ENCODE peak calls at places on chromosomes 4 and X, in six cellular contexts. I is activated CD4-positive, alpha-beta T cell treated with anti-CD3 and anti-CD28 coated beads, Interleukin-2, amount 10 ng/mL, durations not matched to agents 7 days and 5 days; J is ascending aorta; X is mucosa of gallbladder; F is GM03348; P is memory B cell. E is an unnamed sample.
A peak's percentile ranks its signal among the peaks of the same experiment; 100 is the strongest.

GRCh38 chrX:136823175-136823574 is 42.4 kb upstream of the ARHGEF6 start:
- DNase-seq in I (no peak), J (no peak), X (no peak), F (peak; percentile 19), P (no peak), E (no peak)

GRCh38 chr4:108762559-108763225 is at the start of gene ETNPPL:
- DNase-seq in I (peak; percentile 27), J (no peak), X (no peak), F (peak; percentile 43), P (no peak), E (peak; percentile 43)

GRCh38 chr4:52643846-52644245 is 15.3 kb downstream of the USP46 start:
- DNase-seq in I (no peak), J (peak; percentile 43), X (peak; percentile 46), F (peak; percentile 27), P (no peak), E (no peak)

GRCh38 chrX:44042731-44043130 is 69.5 kb upstream of the NDP start:
- DNase-seq in I (no peak), J (no peak), X (no peak), F (no peak), P (no peak), E (no peak)

GRCh38 chrX:17706676-17707075 is 30.6 kb upstream of the SCML1 start:
- DNase-seq in I (no peak), J (no peak), X (no peak), F (peak; percentile 82), P (no peak), E (no peak)

GRCh38 chrX:119062750-119063374 is 9.9 kb upstream of the CT47C1 start:
- DNase-seq in I (no peak), J (no peak), X (no peak), F (no peak), P (no peak), E (no peak)

GRCh38 chrX:139023531-139023930 is 312.0 kb upstream of the FGF13 start:
- DNase-seq in I (no peak), J (no peak), X (no peak), F (no peak), P (no peak), E (no peak)

GRCh38 chr4:184647391-184648101 is 1.7 kb downstream of the CASP3 start:
- DNase-seq in I (no peak), J (no peak), X (no peak), F (peak; percentile 15), P (no peak), E (no peak)

GRCh38 chr4:113350576-113350975 is 301.1 kb downstream of the ANK2 start:
- DNase-seq in I (no peak), J (no peak), X (no peak), F (no peak), P (no peak), E (no peak)

GRCh38 chr4:145154573-145154972 is 25.8 kb downstream of the OTUD4 start:
- DNase-seq in I (no peak), J (no peak), X (no peak), F (peak; percentile 21), P (no peak), E (no peak)

GRCh38 chr4:143784567-143784966 is 84.1 kb upstream of the FREM3 start:
- DNase-seq in I (no peak), J (no peak), X (no peak), F (no peak), P (no peak), E (no peak)

GRCh38 chr4:76306882-76307669 is 543 bp downstream of the STBD1 start:
- DNase-seq in I (peak; percentile 21), J (no peak), X (peak; percentile 52), F (peak; percentile 85), P (no peak), E (no peak)

GRCh38 chr4:106650701-106651100 is 282.1 kb upstream of the GIMD1 start:
- DNase-seq in I (no peak), J (no peak), X (no peak), F (no peak), P (no peak), E (no peak)

GRCh38 chr4:5051210-5051691 is at the start of gene STK32B:
- DNase-seq in I (peak; percentile 38), J (no peak), X (peak; percentile 66), F (peak; percentile 90), P (no peak), E (no peak)

GRCh38 chr4:173448557-173448918 is 49.6 kb upstream of the SCRG1 start:
- DNase-seq in I (no peak), J (no peak), X (no peak), F (peak; percentile 17), P (no peak), E (no peak)

GRCh38 chr4:71366776-71367175 is 28.0 kb downstream of the SLC4A4 start:
- DNase-seq in I (no peak), J (no peak), X (no peak), F (no peak), P (no peak), E (no peak)

GRCh38 chr4:8204576-8205227 is 5.6 kb downstream of the SH3TC1 start:
- DNase-seq in I (no peak), J (no peak), X (no peak), F (no peak), P (no peak), E (no peak)

GRCh38 chrX:29071525-29071924 is 484.3 kb downstream of the IL1RAPL1 start:
- DNase-seq in I (no peak), J (no peak), X (no peak), F (peak; percentile 25), P (no peak), E (no peak)

GRCh38 chr4:153465922-153466636 is at the start of gene TMEM131L:
- DNase-seq in I (peak; percentile 68), J (no peak), X (peak; percentile 53), F (peak; percentile 96), P (peak; percentile 65), E (peak; percentile 72)

GRCh38 chr4:173519130-173520101 is 10.6 kb downstream of the HAND2 start:
- DNase-seq in I (no peak), J (no peak), X (peak; percentile 70), F (peak; percentile 39), P (no peak), E (no peak)

GRCh38 chrX:51395807-51396728 is 63.4 kb downstream of the NUDT10 start:
- DNase-seq in I (peak; percentile 59), J (no peak), X (no peak), F (peak; percentile 4), P (peak; percentile 42), E (peak; percentile 24)

GRCh38 chr4:152138451-152138850 is 377.6 kb upstream of the GATB start:
- DNase-seq in I (peak; percentile 71), J (no peak), X (no peak), F (no peak), P (no peak), E (no peak)

GRCh38 chr4:174037631-174038030 is 245.8 kb downstream of the FBXO8 start:
- DNase-seq in I (no peak), J (no peak), X (no peak), F (no peak), P (no peak), E (no peak)

GRCh38 chr4:80017125-80017854 is 55.7 kb downstream of the ANTXR2 start:
- DNase-seq in I (no peak), J (no peak), X (no peak), F (peak; percentile 76), P (no peak), E (peak; percentile 23)

GRCh38 chr4:185803015-185803414 is 9.0 kb downstream of the SORBS2 start:
- DNase-seq in I (no peak), J (no peak), X (no peak), F (peak; percentile 13), P (no peak), E (no peak)

GRCh38 chr4:168535689-168536088 is 38.8 kb downstream of the PALLD start:
- DNase-seq in I (no peak), J (no peak), X (no peak), F (no peak), P (no peak), E (no peak)

GRCh38 chr4:26509681-26510333 is 19.5 kb upstream of the CCKAR start:
- DNase-seq in I (no peak), J (no peak), X (no peak), F (peak; percentile 28), P (no peak), E (no peak)

GRCh38 chr4:160129439-160129838 is 1026.6 kb downstream of the RAPGEF2 start:
- DNase-seq in I (no peak), J (no peak), X (no peak), F (no peak), P (no peak), E (no peak)

GRCh38 chr4:73839715-73840114 is 3.2 kb downstream of the CXCL6 start:
- DNase-seq in I (no peak), J (no peak), X (no peak), F (no peak), P (no peak), E (no peak)

GRCh38 chrX:56783996-56784620 is 55.1 kb downstream of the NBDY start:
- DNase-seq in I (no peak), J (no peak), X (no peak), F (no peak), P (no peak), E (no peak)